ENCODE peak calls at places on chromosomes 4 and X, in four cellular contexts. W, A, D and P are unnamed samples.

GRCh38 chr4:61375316-61375715 is 175.2 kb downstream of the ADGRL3 start:
- DNase-seq in D (no peak), W (no peak), A (no peak), P (no peak)

GRCh38 chr4:142660728-142661127 is 185.4 kb downstream of the INPP4B start:
- DNase-seq in A (peak), D (no peak), W (no peak), P (no peak)

GRCh38 chr4:37717575-37717974 is 31.4 kb upstream of the RELL1 start:
- DNase-seq in D (no peak), W (no peak), A (no peak), P (no peak)

GRCh38 chrX:63434665-63435064 is 83.5 kb upstream of the SPIN4 start:
- DNase-seq in D (no peak), W (no peak), A (no peak), P (no peak)

GRCh38 chr4:51895158-51895557 is 52.2 kb downstream of the DCUN1D4 start:
- DNase-seq in A (no peak), D (no peak), W (no peak), P (no peak)

GRCh38 chrX:56783450-56783831 is 54.4 kb downstream of the NBDY start:
- DNase-seq in A (peak), W (no peak), D (peak), P (peak)

GRCh38 chrX:130085551-130085986 is 24.7 kb downstream of the ELF4 start:
- DNase-seq in D (no peak), W (peak), A (no peak), P (no peak)

GRCh38 chr4:3854661-3855060 is 88.5 kb downstream of the ADRA2C start:
- DNase-seq in W (no peak), A (no peak), D (no peak), P (no peak)

GRCh38 chr4:101977096-101977495 is 186.6 kb downstream of the BANK1 start:
- DNase-seq in A (no peak), W (no peak), D (peak), P (no peak)

GRCh38 chr4:127055349-127055748 is 577.4 kb upstream of the INTU start:
- DNase-seq in D (no peak), A (no peak), W (no peak), P (peak)

GRCh38 chrX:155094468-155095061 is 23.3 kb downstream of the BRCC3 start:
- DNase-seq in W (no peak), A (peak), D (no peak), P (no peak)

GRCh38 chrX:74262472-74263209 is 41.3 kb upstream of the ZCCHC13 start:
- DNase-seq in W (no peak), A (no peak), D (no peak), P (no peak)

GRCh38 chr4:182085051-182085480 is 158.1 kb upstream of the TENM3 start:
- DNase-seq in D (no peak), W (no peak), A (no peak), P (no peak)

GRCh38 chr4:169338246-169338645 is 67.5 kb upstream of the SH3RF1 start:
- DNase-seq in A (no peak), W (no peak), D (no peak), P (no peak)

GRCh38 chr4:11769425-11769824 is 340.7 kb upstream of the HS3ST1 start:
- DNase-seq in W (peak), A (no peak), D (no peak), P (no peak)

GRCh38 chr4:52957220-52957686 is 95.1 kb downstream of the RASL11B start:
- DNase-seq in A (no peak), D (no peak), W (peak), P (no peak)

GRCh38 chrX:105191878-105192277 is 28.6 kb downstream of the TEX13A start:
- DNase-seq in W (no peak), D (no peak), A (peak), P (no peak)

GRCh38 chrX:87528487-87528886 is 10.9 kb downstream of the KLHL4 start:
- DNase-seq in W (no peak), D (no peak), A (no peak), P (no peak)

GRCh38 chrX:13085533-13085932 is 41.1 kb upstream of the FAM9C start:
- DNase-seq in A (no peak), W (no peak), D (no peak), P (no peak)

GRCh38 chrX:13088155-13088485 is 43.7 kb upstream of the FAM9C start:
- DNase-seq in W (no peak), A (no peak), D (no peak), P (no peak)

GRCh38 chrX:13087322-13088154 is 43.1 kb upstream of the FAM9C start:
- DNase-seq in D (no peak), A (no peak), W (no peak), P (no peak)

GRCh38 chrX:13084611-13085010 is 40.2 kb upstream of the FAM9C start:
- DNase-seq in D (no peak), W (no peak), A (no peak), P (no peak)

DNA sequence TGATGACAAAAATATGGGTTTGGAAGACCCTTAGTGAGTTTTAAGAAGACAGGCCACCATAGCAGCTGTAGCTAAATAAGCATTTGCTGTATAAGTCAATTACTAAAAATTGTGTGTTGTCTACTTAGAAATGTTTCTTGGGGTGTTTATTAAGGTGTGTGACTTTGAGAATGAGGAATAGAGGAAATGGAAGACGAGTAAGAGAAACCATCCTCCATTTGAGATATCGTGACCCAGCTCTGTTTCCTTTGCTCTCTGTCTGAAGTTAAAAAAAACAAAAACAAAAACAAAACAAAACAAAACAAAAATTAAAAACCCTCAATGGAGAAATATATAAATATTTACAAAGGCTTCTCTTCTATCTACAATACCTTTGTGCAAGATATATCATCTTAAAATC is 41.7 kb upstream of the FAM9C start:
- DNase-seq in W (no peak), D (no peak), A (no peak), P (no peak)
- H3K27ac ChIP-seq in W (no peak), D (no peak), A (no peak), P (no peak)

DNA sequence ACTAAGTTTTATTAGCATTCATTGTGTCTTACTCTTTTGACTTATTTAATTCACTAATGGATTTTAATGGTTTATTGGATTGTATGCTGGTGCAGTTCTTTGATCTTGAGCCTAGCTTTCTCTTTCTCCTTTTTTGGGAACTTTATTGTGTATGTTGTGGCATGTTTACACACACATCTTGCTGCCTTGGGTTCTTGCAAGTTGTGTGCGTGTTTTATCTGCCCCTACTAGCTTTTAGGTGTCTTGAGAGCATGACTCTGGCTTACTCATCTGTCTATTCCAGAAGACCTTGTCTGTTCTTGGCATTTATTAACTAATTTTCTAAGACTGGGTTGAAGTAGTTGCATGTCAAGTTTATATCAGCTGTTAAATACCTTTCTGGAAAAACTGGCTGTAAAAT is 2.7 kb downstream of the TMEM165 start:
- DNase-seq in W (no peak), D (no peak), A (no peak), P (no peak)
- H3K27ac ChIP-seq in W (no peak), D (peak), A (no peak), P (peak)

DNA sequence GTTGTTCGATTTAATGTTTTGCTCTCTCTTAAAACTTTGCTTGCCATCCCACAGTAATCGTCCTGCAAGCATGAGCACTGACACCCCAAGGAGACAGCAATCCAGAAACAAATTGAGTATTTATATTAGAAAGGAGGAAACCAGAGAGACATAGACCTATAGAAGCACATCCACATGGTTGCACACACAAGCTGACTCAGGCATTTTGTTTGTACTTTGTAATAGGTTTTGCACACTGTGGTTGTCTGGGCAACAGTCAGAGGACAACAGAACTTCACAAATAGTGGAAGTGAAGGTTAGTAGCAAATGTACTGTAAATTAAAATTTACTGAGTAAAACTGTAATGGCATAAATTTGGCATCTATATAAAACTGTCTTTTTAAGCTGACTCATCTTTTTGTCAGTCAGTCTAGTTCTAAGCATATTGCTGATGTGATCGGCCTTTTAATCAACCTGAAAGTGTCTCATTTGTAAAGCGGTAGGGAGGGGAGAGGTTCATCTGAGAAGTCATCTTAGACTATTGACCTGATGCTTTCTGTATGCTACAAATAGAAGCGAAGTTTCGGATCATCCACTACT is 1624.7 kb downstream of the ARAP2 start:
- DNase-seq in D (no peak), W (no peak), A (no peak), P (no peak)
- H3K27ac ChIP-seq in D (no peak), W (no peak), A (no peak), P (no peak)

GRCh38 chr4:119835511-119835910 is 206.9 kb upstream of the PDE5A start:
- DNase-seq in W (no peak), D (no peak), A (no peak), P (no peak)

GRCh38 chr4:119832731-119833233 is 204.2 kb upstream of the PDE5A start:
- DNase-seq in A (no peak), W (no peak), D (no peak), P (no peak)

GRCh38 chr4:119833611-119834010 is 205.0 kb upstream of the PDE5A start:
- DNase-seq in W (no peak), A (no peak), D (no peak), P (no peak)

GRCh38 chr4:119834901-119835300 is 206.3 kb upstream of the PDE5A start:
- DNase-seq in W (no peak), A (no peak), D (no peak), P (no peak)
- H3K27ac ChIP-seq in W (no peak), A (no peak), D (no peak), P (no peak)

GRCh38 chr4:86749121-86749520 is 100.1 kb downstream of the SLC10A6 start:
- DNase-seq in D (no peak), A (no peak), W (no peak), P (no peak)
- H3K27ac ChIP-seq in D (no peak), A (no peak), W (no peak), P (no peak)

GRCh38 chr4:85790582-85790981 is 315.6 kb downstream of the ARHGAP24 start:
- DNase-seq in A (no peak), W (no peak), D (no peak), P (no peak)

GRCh38 chr4:85784348-85784747 is 309.4 kb downstream of the ARHGAP24 start:
- DNase-seq in D (no peak), W (no peak), A (no peak), P (peak)

GRCh38 chr4:85784947-85785346 is 310.0 kb downstream of the ARHGAP24 start:
- DNase-seq in D (no peak), W (no peak), A (no peak), P (no peak)

GRCh38 chr4:85783900-85784299 is 308.9 kb downstream of the ARHGAP24 start:
- DNase-seq in D (no peak), W (no peak), A (no peak), P (no peak)

DNA sequence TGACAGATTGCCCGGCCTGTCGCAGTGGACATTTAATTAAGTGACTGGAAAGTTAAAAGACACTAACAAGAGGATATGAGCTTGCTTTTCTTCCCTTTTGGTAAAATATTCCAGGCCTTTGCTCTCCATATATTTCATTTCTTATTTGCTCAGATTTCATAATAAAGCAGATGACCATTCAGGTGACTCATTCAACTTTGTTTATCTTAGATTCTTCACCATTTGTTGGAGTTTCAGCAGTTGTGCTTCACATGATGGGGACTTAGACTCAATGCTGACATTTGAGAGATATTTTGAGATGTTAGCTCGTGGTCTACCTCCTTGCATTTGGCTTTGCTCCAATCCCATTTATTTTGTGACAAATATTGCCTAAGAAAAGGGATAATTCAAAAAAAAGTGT is 312.2 kb downstream of the ARHGAP24 start:
- DNase-seq in D (no peak), W (no peak), A (no peak), P (no peak)
- H3K27ac ChIP-seq in D (no peak), W (no peak), A (no peak), P (no peak)